ENCODE peak calls at places on chromosomes 13 and 19, in seven cellular contexts. F, E, T, H, P, R and L are unnamed samples.

GRCh38 chr13:39931505-39931904 is 276.0 kb downstream of the COG6 start:
- DNase-seq in T (no peak), P (no peak), H (no peak), F (no peak), R (no peak), E (no peak), L (no peak)

GRCh38 chr13:32246468-32246867 is 68.7 kb downstream of the ZAR1L start:
- DNase-seq in T (peak; percentile 82), F (peak; percentile 61), R (peak; percentile 18), P (no peak), E (peak; percentile 67), H (peak; percentile 50), L (peak; percentile 86)

GRCh38 chr19:4113398-4114088 is 10.4 kb downstream of the MAP2K2 start:
- DNase-seq in F (no peak), T (no peak), H (no peak), P (no peak), E (no peak), R (no peak), L (peak; percentile 36)

GRCh38 chr13:100665403-100665802 is 9.2 kb downstream of the TMTC4 start:
- DNase-seq in E (no peak), H (no peak), R (no peak), P (no peak), T (no peak), F (no peak), L (no peak)

GRCh38 chr19:49592486-49593232 is 1.7 kb downstream of the PRR12 start:
- DNase-seq in E (no peak), F (peak; percentile 70), R (peak; percentile 38), H (no peak), T (no peak), P (no peak), L (peak; percentile 95)

GRCh38 chr19:39166571-39167391 is 30.0 kb upstream of the NCCRP1 start:
- DNase-seq in E (no peak), T (no peak), F (peak; percentile 42), R (peak; percentile 21), P (no peak), H (peak; percentile 35), L (peak; percentile 82)

GRCh38 chr13:42259515-42259914 is 12.4 kb upstream of the AKAP11 start:
- DNase-seq in H (no peak), R (no peak), P (no peak), E (no peak), T (no peak), F (no peak), L (no peak)

GRCh38 chr13:99909836-99910619 is 61.5 kb downstream of the ZIC5 start:
- DNase-seq in T (no peak), H (no peak), F (no peak), E (no peak), P (no peak), R (no peak), L (no peak)

GRCh38 chr13:46668302-46668720 is 115.3 kb downstream of the LRCH1 start:
- DNase-seq in T (peak; percentile 78), H (peak; percentile 66), F (peak; percentile 78), P (no peak), R (no peak), E (peak; percentile 77), L (peak; percentile 73)

GRCh38 chr13:66965146-66965545 is 265.0 kb downstream of the PCDH9 start:
- DNase-seq in R (no peak), H (no peak), E (no peak), F (no peak), P (no peak), T (no peak), L (no peak)

GRCh38 chr19:32287811-32288227 is 57.6 kb upstream of the ZNF507 start:
- DNase-seq in H (peak; percentile 85), P (no peak), R (peak; percentile 64), T (peak; percentile 75), F (peak; percentile 29), E (peak; percentile 36), L (peak; percentile 78)

GRCh38 chr13:36163303-36163702 is 32.1 kb upstream of the DCLK1 start:
- DNase-seq in E (no peak), T (no peak), H (peak; percentile 17), R (no peak), P (no peak), F (no peak), L (no peak)

GRCh38 chr13:46656786-46657185 is 103.8 kb downstream of the LRCH1 start:
- DNase-seq in H (no peak), E (no peak), F (no peak), R (no peak), T (no peak), P (no peak), L (no peak)

GRCh38 chr19:8206147-8207087 is 2.8 kb upstream of the CERS4 start:
- DNase-seq in R (peak; percentile 43), H (no peak), F (no peak), T (peak; percentile 1), P (no peak), E (no peak), L (peak; percentile 63)

GRCh38 chr19:37563518-37563917 is 31.1 kb downstream of the ZNF571 start:
- DNase-seq in T (no peak), P (no peak), F (no peak), E (no peak), R (no peak), H (no peak), L (no peak)

GRCh38 chr19:16824658-16825311 is 4.4 kb upstream of the SIN3B start:
- DNase-seq in F (no peak), H (no peak), P (no peak), R (no peak), T (no peak), E (peak; percentile 18), L (peak; percentile 77)

GRCh38 chr13:33798023-33798422 is 19.9 kb upstream of the RFC3 start:
- DNase-seq in R (no peak), P (no peak), E (no peak), F (no peak), T (no peak), H (no peak), L (no peak)

GRCh38 chr13:98451676-98452105 is 125.2 kb downstream of the STK24 start:
- DNase-seq in R (no peak), H (peak; percentile 48), T (peak; percentile 31), E (no peak), F (no peak), P (no peak), L (peak; percentile 92)